ENCODE peak calls at places on chromosomes 3 and 15, in six cellular contexts. G is activated gamma-delta T cell treated with anti-CD3 and anti-CD28 coated beads, Interleukin-2, amount 50 U/mL, for 16 hours; O is NCI-H1105; P is activated T-cell treated with anti-CD3 and anti-CD28 coated beads, Interleukin-2, amount 50 U/mL, for 72 hours; K is amygdala; Y is bronchial epithelial cell. W is an unnamed sample.

GRCh38 chr15:75597667-75598341 is 18.7 kb upstream of the PTPN9 start:
- DNase-seq in G (no peak), P (peak), K (no peak), O (no peak), Y (no peak), W (peak)

GRCh38 chr3:197012021-197012883 is 17.4 kb downstream of the MELTF start:
- DNase-seq in K (no peak), O (no peak), G (no peak), P (no peak), Y (no peak), W (no peak)

GRCh38 chr3:16429086-16429485 is 84.4 kb downstream of the RFTN1 start:
- DNase-seq in G (no peak), O (no peak), Y (peak), K (no peak), P (no peak), W (no peak)

GRCh38 chr3:72872183-72872582 is 15.7 kb upstream of the GXYLT2 start:
- DNase-seq in K (no peak), P (no peak), G (no peak), O (no peak), Y (no peak), W (no peak)

GRCh38 chr15:38069506-38069905 is 135.1 kb downstream of the TMCO5A start:
- DNase-seq in O (no peak), K (no peak), Y (peak), G (no peak), P (no peak), W (peak)

GRCh38 chr15:88400591-88400990 is 66.6 kb downstream of the MRPL46 start:
- DNase-seq in K (no peak), P (no peak), O (no peak), G (no peak), Y (no peak), W (no peak)

GRCh38 chr3:126124896-126125295 is 41.0 kb upstream of the SLC41A3 start:
- DNase-seq in G (no peak), Y (no peak), P (no peak), O (no peak), K (no peak), W (peak)

GRCh38 chr3:127734754-127735473 is 62.2 kb downstream of the ABTB1 start:
- DNase-seq in G (no peak), Y (peak), O (no peak), K (no peak), P (no peak), W (no peak)

GRCh38 chr3:53337167-53337940 is 10.0 kb downstream of the DCP1A start:
- DNase-seq in Y (peak), O (no peak), K (no peak), G (no peak), P (no peak), W (no peak)

GRCh38 chr15:34987982-34988873 is at the start of gene ZNF770:
- DNase-seq in O (peak), Y (peak), G (peak), P (peak), K (peak), W (peak)

GRCh38 chr3:151305778-151306157 is 10.9 kb downstream of the GPR87 start:
- DNase-seq in Y (peak), O (no peak), G (no peak), P (no peak), K (no peak), W (no peak)

GRCh38 chr15:61084944-61085367 is 144.1 kb downstream of the RORA start:
- DNase-seq in O (peak), K (no peak), G (no peak), P (no peak), Y (no peak), W (no peak)

GRCh38 chr3:158097141-158097540 is 9.1 kb downstream of the SHOX2 start:
- DNase-seq in O (no peak), K (no peak), Y (no peak), G (no peak), P (no peak), W (no peak)

GRCh38 chr3:101017048-101017447 is 23.8 kb upstream of the ABI3BP start:
- DNase-seq in K (no peak), P (no peak), Y (no peak), O (no peak), G (no peak), W (no peak)

GRCh38 chr3:45409369-45409768 is 21.0 kb downstream of the LARS2 start:
- DNase-seq in Y (no peak), P (no peak), O (no peak), G (no peak), K (no peak), W (no peak)

GRCh38 chr15:63909819-63910437 is 76.2 kb upstream of the HERC1 start:
- DNase-seq in G (no peak), K (no peak), Y (no peak), P (no peak), O (no peak), W (no peak)

GRCh38 chr15:66834863-66835557 is 133.0 kb downstream of the SMAD6 start:
- DNase-seq in K (no peak), P (no peak), O (no peak), G (no peak), Y (no peak), W (no peak)

GRCh38 chr15:85652457-85652856 is 142.3 kb downstream of the KLHL25 start:
- DNase-seq in Y (no peak), O (no peak), P (no peak), K (no peak), G (no peak), W (no peak)

GRCh38 chr3:113142476-113142875 is 68.9 kb upstream of the BOC start:
- DNase-seq in Y (no peak), K (no peak), G (no peak), P (no peak), O (no peak), W (no peak)

GRCh38 chr3:50674349-50675178 is at the start of gene DOCK3:
- DNase-seq in Y (peak), O (peak), P (peak), K (peak), G (peak), W (no peak)

GRCh38 chr3:134852893-134853351 is 57.9 kb downstream of the EPHB1 start:
- DNase-seq in G (no peak), Y (no peak), K (no peak), O (no peak), P (peak), W (peak)

GRCh38 chr3:130894873-130895330 is 1.0 kb downstream of the ATP2C1 start:
- DNase-seq in G (no peak), K (no peak), Y (no peak), P (no peak), O (no peak), W (no peak)

GRCh38 chr15:70269991-70270751 is 172.5 kb upstream of the TLE3 start:
- DNase-seq in P (no peak), Y (peak), O (no peak), G (no peak), K (no peak), W (no peak)

GRCh38 chr15:68228971-68229385 is 550 bp downstream of the CLN6 start:
- DNase-seq in G (no peak), P (no peak), K (no peak), O (no peak), Y (peak), W (no peak)

GRCh38 chr3:193190387-193190786 is 50.6 kb upstream of the PLAAT1 start:
- DNase-seq in K (peak), O (peak), G (no peak), Y (peak), P (peak), W (peak)

W was measured in left colon.